ENCODE peak calls at places on chromosomes 13 and 19, in seven cellular contexts. O is IMR-90, F is trophoblast cell, P is neuronal stem cell, C is mesendoderm, S is H1, W is mesenchymal stem cell. V is an unnamed sample.

GRCh38 chr19:44741258-44741731 is 7.2 kb upstream of the BCL3 start:
- DNase-seq in P (no peak), C (no peak), O (no peak), F (no peak), W (peak), S (no peak), V (no peak)

GRCh38 chr13:32883501-32883900 is 132.7 kb upstream of the KL start:
- DNase-seq in F (no peak), W (no peak), C (no peak), S (no peak), P (no peak), O (peak), V (no peak)

GRCh38 chr13:99354371-99354951 is 47.3 kb upstream of the GPR183 start:
- DNase-seq in W (no peak), S (peak), P (no peak), C (no peak), F (peak), O (no peak), V (no peak)

GRCh38 chr13:95784161-95784880 is 107.4 kb downstream of the DNAJC3 start:
- DNase-seq in S (no peak), O (peak), C (peak), F (peak), P (no peak), W (peak), V (no peak)

GRCh38 chr13:114038211-114038613 is 64.3 kb upstream of the C13orf46 start:
- DNase-seq in C (no peak), O (no peak), S (no peak), P (no peak), W (no peak), F (no peak), V (no peak)

GRCh38 chr13:27101847-27102246 is 69.8 kb downstream of the USP12 start:
- DNase-seq in S (no peak), W (no peak), C (no peak), O (no peak), P (no peak), F (no peak), V (no peak)

GRCh38 chr13:27820524-27821482 is 28.5 kb downstream of the GSX1 start:
- DNase-seq in W (peak), F (no peak), P (no peak), S (peak), O (no peak), C (no peak), V (peak)

GRCh38 chr19:14558370-14559066 is 13.3 kb downstream of the NDUFB7 start:
- DNase-seq in P (no peak), F (no peak), O (no peak), S (peak), C (no peak), W (no peak), V (no peak)

GRCh38 chr19:15248648-15249559 is 16.7 kb upstream of the EPHX3 start:
- DNase-seq in S (no peak), F (peak), W (peak), C (no peak), O (peak), P (no peak), V (no peak)

GRCh38 chr13:33582121-33582520 is 235.8 kb upstream of the RFC3 start:
- DNase-seq in P (no peak), O (no peak), S (no peak), W (no peak), F (no peak), C (no peak), V (no peak)

GRCh38 chr13:21031594-21031993 is 29.8 kb downstream of the LATS2 start:
- DNase-seq in W (no peak), P (no peak), C (no peak), S (no peak), F (no peak), O (no peak), V (no peak)

GRCh38 chr13:36674337-36675212 is 755 bp downstream of the SERTM1 start:
- DNase-seq in C (peak), S (peak), O (no peak), F (no peak), P (no peak), W (no peak), V (peak)

GRCh38 chr19:23283925-23284324 is 33.7 kb upstream of the ZNF724 start:
- DNase-seq in S (peak), F (peak), C (peak), O (peak), P (no peak), W (peak), V (peak)

GRCh38 chr13:39596685-39597084 is 6.3 kb downstream of the LHFPL6 start:
- DNase-seq in C (no peak), P (no peak), S (no peak), O (no peak), F (no peak), W (no peak), V (no peak)

GRCh38 chr13:51778407-51778806 is 25.6 kb downstream of the DHRS12 start:
- DNase-seq in S (no peak), P (no peak), F (no peak), O (no peak), W (no peak), C (no peak), V (no peak)

GRCh38 chr13:107138987-107139386 is 571.0 kb upstream of the ARGLU1 start:
- DNase-seq in S (no peak), O (no peak), W (no peak), P (no peak), C (no peak), F (no peak), V (no peak)

GRCh38 chr19:6825076-6825774 is 52.7 kb downstream of the VAV1 start:
- DNase-seq in S (no peak), W (no peak), F (no peak), P (no peak), C (no peak), O (no peak), V (no peak)

GRCh38 chr19:34254552-34255432 is at the start of gene GARRE1:
- DNase-seq in W (no peak), P (peak), O (peak), C (peak), F (peak), S (peak), V (peak)

GRCh38 chr19:52585101-52585500 is 15.0 kb downstream of the ZNF701 start:
- DNase-seq in W (no peak), S (no peak), O (no peak), P (no peak), C (no peak), F (peak), V (peak)

GRCh38 chr13:97272526-97272925 is 50.4 kb downstream of the MBNL2 start:
- DNase-seq in C (peak), P (no peak), F (no peak), S (no peak), O (no peak), W (no peak), V (no peak)

GRCh38 chr19:8640402-8641004 is 10.1 kb downstream of the NFILZ start:
- DNase-seq in O (no peak), P (no peak), W (no peak), F (peak), C (no peak), S (no peak), V (no peak)

GRCh38 chr13:94710881-94711560 is 1.3 kb downstream of the SOX21 start:
- DNase-seq in W (peak), C (peak), F (peak), S (peak), P (no peak), O (no peak), V (peak)

GRCh38 chr13:20118268-20119140 is 42.3 kb downstream of the GJA3 start:
- DNase-seq in P (no peak), S (no peak), W (peak), C (peak), O (no peak), F (peak), V (peak)

GRCh38 chr19:8305798-8306197 is 2.4 kb downstream of the CD320 start:
- DNase-seq in P (no peak), W (no peak), C (no peak), S (no peak), O (no peak), F (no peak), V (no peak)

GRCh38 chr19:29375429-29376093 is 150.2 kb upstream of the VSTM2B start:
- DNase-seq in S (peak), O (no peak), W (no peak), P (no peak), C (no peak), F (no peak), V (peak)

GRCh38 chr13:41864658-41865057 is 96.3 kb downstream of the VWA8 start:
- DNase-seq in C (no peak), P (no peak), S (no peak), W (peak), F (no peak), O (no peak), V (no peak)

GRCh38 chr13:67100723-67101122 is 129.4 kb downstream of the PCDH9 start:
- DNase-seq in O (no peak), F (no peak), P (no peak), W (no peak), C (peak), S (no peak), V (peak)

GRCh38 chr13:24456396-24456795 is 56.2 kb downstream of the PARP4 start:
- DNase-seq in W (no peak), S (no peak), P (no peak), C (peak), F (peak), O (no peak), V (no peak)

GRCh38 chr19:5006201-5006600 is 37.3 kb downstream of the KDM4B start:
- DNase-seq in F (peak), C (peak), W (peak), P (no peak), O (peak), S (no peak), V (no peak)

GRCh38 chr19:51489113-51489512 is 10.8 kb downstream of the CEACAM18 start:
- DNase-seq in C (no peak), P (no peak), S (no peak), O (no peak), W (no peak), F (no peak), V (no peak)

GRCh38 chr19:45794627-45795026 is 2.0 kb upstream of the DMWD start:
- DNase-seq in P (no peak), S (no peak), W (no peak), F (no peak), C (no peak), O (no peak), V (no peak)
- H3K4me2 ChIP-seq in P (no peak), S (no peak), W (no peak), F (no peak), C (no peak), O (no peak), V (no peak)

GRCh38 chr19:38180071-38180470 is 44.0 kb downstream of the DPF1 start:
- DNase-seq in P (no peak), C (no peak), S (no peak), F (no peak), O (no peak), W (no peak), V (no peak)

GRCh38 chr19:38184815-38185214 is 39.2 kb downstream of the DPF1 start:
- DNase-seq in S (no peak), O (no peak), F (no peak), C (no peak), P (no peak), W (no peak), V (no peak)

GRCh38 chr19:38182536-38183210 is 41.3 kb downstream of the DPF1 start:
- DNase-seq in C (no peak), P (no peak), F (no peak), W (no peak), S (no peak), O (no peak), V (no peak)

DNA sequence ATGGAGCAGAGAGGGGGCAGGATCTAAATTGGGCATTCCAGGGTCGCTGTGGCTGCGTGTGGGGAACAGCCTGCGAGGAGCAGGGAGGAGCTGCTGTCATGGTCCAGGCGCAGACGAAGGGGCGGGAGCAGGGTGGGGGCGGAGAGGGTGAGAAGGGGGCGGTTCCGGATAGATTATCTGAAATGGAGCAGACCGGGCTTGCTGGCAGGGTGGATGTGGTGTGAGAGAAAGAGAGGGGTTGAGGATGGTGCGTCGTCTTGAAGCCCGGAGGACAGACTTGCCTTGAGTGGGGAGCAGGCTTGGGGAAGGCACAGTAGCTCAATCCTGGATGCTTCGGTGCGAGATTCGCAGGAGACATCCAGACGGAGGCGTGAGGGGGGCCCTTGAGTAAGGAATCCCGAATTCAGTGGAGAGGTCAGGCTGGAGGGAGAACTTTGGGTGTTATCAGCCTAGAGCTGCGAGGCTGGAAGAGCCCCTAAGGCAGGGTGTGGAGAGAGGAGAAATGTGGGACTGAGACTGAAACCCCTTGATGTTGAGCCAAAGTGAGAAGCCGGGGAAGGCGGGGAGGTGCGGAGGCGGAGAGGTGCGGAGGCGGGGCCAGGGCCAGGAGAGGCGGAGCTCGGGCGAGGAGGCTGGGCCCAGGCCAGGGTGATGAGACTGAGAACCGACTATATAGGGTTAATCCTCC is 40.7 kb downstream of the DPF1 start:
- DNase-seq in P (peak), O (no peak), C (peak), F (no peak), W (peak), S (peak), V (peak)
- H3K9ac ChIP-seq in P (peak), O (no peak), C (peak), F (no peak), W (peak), S (no peak), V (no peak)

DNA sequence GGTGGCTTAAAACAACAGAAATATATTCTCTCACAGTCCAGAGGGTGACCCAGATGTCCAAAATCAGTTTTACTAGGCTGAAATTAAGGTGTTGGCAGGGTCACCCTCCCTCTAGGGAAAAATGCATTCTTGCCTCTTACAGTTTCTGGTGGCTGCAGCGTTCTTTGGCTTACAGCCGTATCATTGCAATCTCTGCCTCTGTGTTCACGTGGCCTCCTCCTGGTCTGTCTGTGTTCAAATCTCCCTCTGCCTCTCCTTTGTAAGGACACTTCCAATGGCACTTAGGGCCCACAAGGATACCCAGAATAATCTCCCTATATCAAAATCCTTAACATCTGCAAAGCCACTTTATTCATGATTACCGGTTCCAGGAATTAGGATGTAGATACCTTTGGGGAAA is 21.1 kb downstream of the KCTD12 start:
- DNase-seq in W (no peak), P (no peak), C (no peak), S (no peak), O (no peak), F (peak), V (no peak)
- H3K18ac ChIP-seq in W (no peak), P (no peak), C (no peak), S (no peak), O (no peak), F (no peak), V (no peak)

GRCh38 chr13:110163020-110163658 is 143.8 kb downstream of the COL4A1 start:
- DNase-seq in O (no peak), W (no peak), C (no peak), P (no peak), F (peak), S (no peak), V (no peak)
- H3K4me2 ChIP-seq in O (no peak), W (no peak), C (no peak), P (no peak), F (no peak), S (no peak), V (no peak)

GRCh38 chr13:46180393-46180792 is 1.6 kb downstream of the LCP1 start:
- DNase-seq in F (no peak), C (no peak), P (no peak), S (no peak), W (no peak), O (no peak), V (no peak)
- H3K9ac ChIP-seq in F (no peak), C (no peak), P (no peak), S (no peak), W (no peak), O (no peak), V (no peak)

GRCh38 chr19:40339018-40339728 is 9.0 kb downstream of the C19orf47 start:
- DNase-seq in P (no peak), F (no peak), O (no peak), S (no peak), W (no peak), C (no peak), V (no peak)
- H3K18ac ChIP-seq in P (no peak), F (no peak), O (no peak), S (no peak), W (no peak), C (no peak), V (no peak)

GRCh38 chr19:49407079-49407478 is 16.2 kb downstream of the PTH2 start:
- DNase-seq in F (no peak), P (no peak), W (no peak), O (no peak), S (no peak), C (no peak), V (no peak)
- H3K4me2 ChIP-seq in F (no peak), P (no peak), W (no peak), O (no peak), S (no peak), C (no peak), V (no peak)

DNA sequence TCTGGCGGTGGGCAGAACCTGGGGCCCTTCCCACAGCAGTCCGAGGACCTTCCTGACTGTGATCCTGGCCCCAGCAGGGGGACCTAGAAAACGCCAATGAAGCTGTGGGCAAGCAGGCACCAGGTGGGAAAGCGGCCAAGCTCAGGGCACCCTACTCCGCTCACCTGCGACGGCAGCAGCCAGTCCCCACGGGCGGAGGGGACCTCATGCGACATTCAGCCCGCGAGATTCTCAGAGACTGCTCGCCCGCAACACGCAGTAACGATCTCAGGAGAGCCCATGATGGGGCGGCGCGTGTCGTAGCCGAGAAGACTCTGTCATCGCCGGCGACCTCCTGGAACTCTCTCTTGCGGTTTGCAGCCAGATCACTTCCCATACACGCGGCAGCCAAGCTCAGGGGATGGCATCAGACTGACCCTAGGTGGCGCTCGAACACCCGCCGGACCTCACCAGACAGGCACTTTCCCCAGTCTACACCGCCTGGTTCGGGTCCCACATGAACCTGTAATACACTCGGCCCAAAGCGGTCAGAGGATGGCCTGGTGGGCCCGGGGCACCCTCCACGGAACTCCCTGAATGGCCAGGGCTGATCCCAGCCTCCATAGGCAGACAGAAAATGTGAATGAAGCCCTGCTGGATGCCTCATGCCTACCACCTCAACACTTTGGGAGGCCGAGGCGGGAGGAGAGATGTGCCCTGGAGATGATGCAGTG is 26.5 kb downstream of the MAN2B1 start:
- DNase-seq in W (peak), C (peak), S (peak), O (peak), F (peak), P (peak), V (peak)
- H3K9ac ChIP-seq in W (peak), C (peak), S (no peak), O (no peak), F (no peak), P (peak), V (peak)

GRCh38 chr19:39084732-39085080 is 538 bp downstream of the ACP7 start:
- DNase-seq in F (no peak), W (no peak), O (no peak), P (no peak), C (no peak), S (peak), V (no peak)
- H3K18ac ChIP-seq in F (no peak), W (no peak), O (no peak), P (no peak), C (no peak), S (no peak), V (no peak)